ENCODE peak calls at places on chromosomes 16 and 17, in seven cellular contexts. R is IMR-90, D is H9, K is mesendoderm, L is H1, T is mesenchymal stem cell, V is neuronal stem cell. M is an unnamed sample.

GRCh38 chr16:30948087-30948955 is 547 bp upstream of the ORAI3 start:
- DNase-seq in L (peak; percentile 98), T (peak; percentile 100), R (peak; percentile 96), K (peak; percentile 100), D (peak; percentile 100), V (peak; percentile 100), M (peak; percentile 85)

GRCh38 chr16:23504076-23504452 is 6.2 kb downstream of the GGA2 start:
- DNase-seq in K (no peak), L (no peak), D (no peak), R (peak; percentile 16), T (no peak), V (no peak), M (no peak)

GRCh38 chr17:74963656-74964055 is 8.9 kb downstream of the HID1 start:
- DNase-seq in V (no peak), D (peak; percentile 65), K (peak; percentile 23), T (no peak), R (no peak), L (no peak), M (no peak)

GRCh38 chr16:56985288-56985961 is 3.9 kb upstream of the NLRC5 start:
- DNase-seq in R (peak; percentile 85), V (no peak), K (peak; percentile 61), T (peak; percentile 93), D (no peak), L (no peak), M (peak; percentile 60)

GRCh38 chr17:65749479-65749878 is 188.0 kb upstream of the AXIN2 start:
- DNase-seq in R (peak; percentile 3), K (no peak), V (no peak), L (no peak), D (no peak), T (peak; percentile 20), M (peak; percentile 71)

GRCh38 chr16:62249069-62249468 is 212.8 kb upstream of the CDH8 start:
- DNase-seq in L (no peak), D (no peak), T (no peak), R (no peak), V (no peak), K (no peak), M (no peak)

GRCh38 chr16:77850637-77851330 is 62.4 kb downstream of the VAT1L start:
- DNase-seq in K (no peak), T (no peak), R (peak; percentile 60), L (no peak), V (no peak), D (no peak), M (no peak)

GRCh38 chr17:50603340-50603739 is 31.3 kb upstream of the ABCC3 start:
- DNase-seq in L (no peak), D (peak; percentile 77), T (no peak), R (no peak), V (no peak), K (peak; percentile 35), M (peak; percentile 35)

GRCh38 chr16:69691980-69692911 is 34.1 kb downstream of the NQO1 start:
- DNase-seq in L (peak; percentile 16), R (peak; percentile 73), V (no peak), D (no peak), K (no peak), T (peak; percentile 73), M (peak; percentile 44)

GRCh38 chr17:76427457-76428231 is 25.3 kb downstream of the UBE2O start:
- DNase-seq in R (peak; percentile 73), V (no peak), L (no peak), T (peak; percentile 36), K (no peak), D (no peak), M (no peak)

GRCh38 chr16:88677721-88678120 is 8.6 kb downstream of the SNAI3 start:
- DNase-seq in T (no peak), D (no peak), R (no peak), V (no peak), K (no peak), L (no peak), M (no peak)

GRCh38 chr16:54493594-54493993 is 207.0 kb upstream of the IRX3 start:
- DNase-seq in R (no peak), V (no peak), K (no peak), L (no peak), T (no peak), D (no peak), M (no peak)

GRCh38 chr17:48215583-48216139 is 108.1 kb downstream of the SNX11 start:
- DNase-seq in K (peak; percentile 79), D (peak; percentile 77), V (peak; percentile 18), R (peak; percentile 28), L (peak; percentile 47), T (peak; percentile 81), M (no peak)
- H3K18ac ChIP-seq in K (no peak overlapping the region), D (no peak overlapping the region), V (no peak overlapping the region), R (no peak overlapping the region), L (no peak overlapping the region), T (no peak overlapping the region), M (no peak overlapping the region)

DNA sequence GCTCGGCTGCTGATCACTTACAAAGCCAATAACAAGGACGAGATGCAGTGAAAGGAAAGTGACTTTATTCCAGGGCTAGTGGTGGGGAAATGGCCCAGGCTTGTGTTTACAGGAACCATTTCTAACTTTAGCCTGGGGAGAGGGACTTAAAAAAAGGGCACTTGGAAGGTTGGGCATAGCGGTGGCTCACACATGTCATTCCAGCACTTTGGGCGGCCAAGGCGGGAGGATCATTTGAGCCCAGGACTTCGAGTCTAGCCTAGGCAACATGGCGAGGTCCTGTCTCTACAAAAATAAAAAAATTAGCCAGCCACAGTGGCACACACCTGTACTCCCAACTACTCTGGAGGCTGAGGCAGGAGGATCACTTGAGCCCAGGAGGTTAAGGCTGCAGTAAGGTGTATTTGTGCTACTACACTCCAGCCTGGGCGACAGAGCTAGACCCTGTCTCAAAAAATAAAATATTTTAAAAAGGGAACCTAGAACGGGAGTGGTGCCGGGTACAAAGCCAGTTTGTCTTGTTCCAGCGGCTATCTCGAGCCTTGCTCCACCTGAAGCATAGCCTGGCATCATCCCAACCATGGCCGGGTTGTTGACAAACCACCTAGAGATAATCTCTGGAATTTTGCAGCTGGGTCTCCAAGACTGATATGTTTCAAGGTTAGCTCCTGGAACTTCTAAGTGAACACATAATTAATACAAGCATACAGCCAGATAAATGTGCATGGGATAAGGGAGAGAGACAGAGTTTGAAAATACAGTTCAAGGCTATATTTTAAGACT is 5.7 kb upstream of the TVP23A start:
- DNase-seq in L (no peak), T (no peak), V (no peak), D (no peak), K (no peak), R (no peak), M (no peak)
- H3K18ac ChIP-seq in L (no peak overlapping the region), T (no peak overlapping the region), V (no peak overlapping the region), D (no peak overlapping the region), K (no peak overlapping the region), R (no peak overlapping the region), M (no peak overlapping the region)

GRCh38 chr16:19874816-19875546 is 9.7 kb downstream of the GPRC5B start:
- DNase-seq in K (no peak), L (no peak), R (no peak), T (no peak), D (no peak), V (no peak), M (no peak)

GRCh38 chr16:19876501-19877059 is 8.1 kb downstream of the GPRC5B start:
- DNase-seq in V (no peak), R (no peak), K (peak; percentile 53), D (peak; percentile 52), L (no peak), T (no peak), M (no peak)

GRCh38 chr16:19878760-19879159 is 5.9 kb downstream of the GPRC5B start:
- DNase-seq in V (no peak), D (no peak), R (no peak), L (no peak), T (no peak), K (no peak), M (no peak)

GRCh38 chr16:19874026-19874425 is 10.6 kb downstream of the GPRC5B start:
- DNase-seq in T (no peak), K (no peak), V (no peak), L (no peak), D (no peak), R (no peak), M (no peak)

DNA sequence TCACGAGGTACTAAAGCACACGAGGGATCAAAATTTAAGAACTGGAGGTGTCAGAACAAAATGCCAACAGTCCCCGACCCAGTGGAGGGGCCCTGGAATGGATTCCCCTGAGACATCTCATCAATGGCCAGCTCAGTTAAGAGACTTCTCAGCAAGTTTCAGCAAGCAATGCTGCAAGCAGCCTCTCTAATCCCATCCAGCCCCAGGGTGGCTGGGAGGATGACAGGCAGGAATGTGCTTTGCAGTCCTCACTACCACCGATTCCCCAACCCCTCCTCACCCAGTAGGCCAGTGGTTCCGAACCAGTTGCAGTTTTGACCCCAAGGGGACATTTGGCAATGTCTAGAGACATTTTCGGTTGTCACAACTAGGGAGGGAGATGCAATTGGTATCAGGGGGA is 8.7 kb downstream of the GPRC5B start:
- DNase-seq in D (no peak), V (no peak), T (no peak), K (no peak), L (no peak), R (no peak), M (no peak)
- H3K18ac ChIP-seq in D (no peak overlapping the region), V (peak overlapping the region; percentile 11), T (no peak overlapping the region), K (no peak overlapping the region), L (peak overlapping the region; percentile 25), R (no peak overlapping the region), M (no peak overlapping the region)

GRCh38 chr16:12749076-12749475 is 54.6 kb downstream of the CPPED1 start:
- DNase-seq in D (no peak), V (no peak), K (no peak), T (no peak), L (no peak), R (no peak), M (no peak)
- H3K18ac ChIP-seq in D (no peak overlapping the region), V (no peak overlapping the region), K (no peak overlapping the region), T (no peak overlapping the region), L (no peak overlapping the region), R (no peak overlapping the region), M (no peak overlapping the region)

GRCh38 chr16:51716195-51716594 is 565.1 kb upstream of the SALL1 start:
- DNase-seq in T (no peak), K (no peak), R (no peak), D (no peak), L (no peak), V (no peak), M (no peak)
- H3K18ac ChIP-seq in T (no peak overlapping the region), K (no peak overlapping the region), R (no peak overlapping the region), D (no peak overlapping the region), L (no peak overlapping the region), V (no peak overlapping the region), M (no peak overlapping the region)

M was measured in trophoblast cell.